ENCODE peak calls at places on chromosomes 1 and 21, in seven cellular contexts. H is Ammon's horn; J is anterior cingulate cortex; B is naive thymus-derived CD8-positive, alpha-beta T cell; Y is HEK293T; O is T47D; E is fibroblast of the aortic adventitia. L is an unnamed sample.

GRCh38 chr1:116737855-116738318 is 16.3 kb upstream of the CD2 start:
- DNase-seq in H (no peak), J (no peak), B (no peak), Y (no peak), O (no peak), E (no peak), L (peak; percentile 41)

GRCh38 chr21:25709684-25710265 is 24.9 kb downstream of the ATP5PF start:
- DNase-seq in H (no peak), J (no peak), B (no peak), Y (no peak), O (peak; percentile 12), E (no peak), L (no peak)

GRCh38 chr1:38624341-38625039 is 235.1 kb downstream of the RRAGC start:
- DNase-seq in H (no peak), J (no peak), B (no peak), Y (no peak), O (no peak), E (no peak), L (no peak)

GRCh38 chr21:44842087-44842486 is 24.2 kb upstream of the SUMO3 start:
- DNase-seq in H (no peak), J (no peak), B (no peak), Y (no peak), O (no peak), E (no peak), L (no peak)

GRCh38 chr21:34900376-34900775 is 148.7 kb downstream of the RUNX1 start:
- DNase-seq in H (no peak), J (no peak), B (no peak), Y (no peak), O (no peak), E (no peak), L (no peak)

GRCh38 chr1:71967670-71968069 is 314.7 kb downstream of the NEGR1 start:
- DNase-seq in H (no peak), J (no peak), B (no peak), Y (no peak), O (no peak), E (no peak), L (no peak)

GRCh38 chr1:114235956-114236355 is 82.3 kb upstream of the SYT6 start:
- DNase-seq in H (no peak), J (no peak), B (no peak), Y (no peak), O (no peak), E (no peak), L (no peak)

GRCh38 chr1:178530520-178530919 is 17.6 kb downstream of the TEX35 start:
- DNase-seq in H (no peak), J (no peak), B (no peak), Y (no peak), O (peak; percentile 47), E (no peak), L (no peak)

GRCh38 chr1:211326528-211327340 is at the start of gene TRAF5:
- DNase-seq in H (peak; percentile 46), J (no peak), B (peak; percentile 29), Y (peak; percentile 73), O (peak; percentile 51), E (peak; percentile 59), L (no peak)

GRCh38 chr1:9100471-9101043 is 28.3 kb downstream of the GPR157 start:
- DNase-seq in H (no peak), J (no peak), B (no peak), Y (no peak), O (no peak), E (peak; percentile 50), L (no peak)

GRCh38 chr1:226722240-226722900 is 16.7 kb downstream of the ITPKB start:
- DNase-seq in H (peak; percentile 59), J (no peak), B (no peak), Y (no peak), O (no peak), E (no peak), L (no peak)

GRCh38 chr1:154957258-154957657 is 1.4 kb upstream of the PBXIP1 start:
- DNase-seq in H (no peak), J (no peak), B (no peak), Y (no peak), O (no peak), E (no peak), L (no peak)

GRCh38 chr1:206021008-206021795 is 2.5 kb downstream of the CTSE start:
- DNase-seq in H (no peak), J (no peak), B (no peak), Y (no peak), O (no peak), E (no peak), L (no peak)

GRCh38 chr1:20250346-20250989 is 40.2 kb upstream of the VWA5B1 start:
- DNase-seq in H (peak; percentile 23), J (no peak), B (no peak), Y (no peak), O (peak; percentile 46), E (peak; percentile 22), L (no peak)

GRCh38 chr1:236334893-236335545 is 53.3 kb upstream of the ERO1B start:
- DNase-seq in H (no peak), J (no peak), B (no peak), Y (no peak), O (no peak), E (no peak), L (no peak)

GRCh38 chr1:94599090-94599813 is 57.7 kb upstream of the F3 start:
- DNase-seq in H (peak; percentile 58), J (no peak), B (no peak), Y (no peak), O (peak; percentile 66), E (peak; percentile 44), L (no peak)

GRCh38 chr21:26070822-26071425 is 99.6 kb downstream of the APP start:
- DNase-seq in H (no peak), J (no peak), B (peak; percentile 7), Y (no peak), O (peak; percentile 7), E (peak; percentile 62), L (no peak)

GRCh38 chr1:6419397-6419802 is 319 bp downstream of the HES2 start:
- DNase-seq in H (no peak), J (no peak), B (no peak), Y (no peak), O (no peak), E (no peak), L (no peak)

GRCh38 chr1:16139473-16139962 is 16.4 kb downstream of the EPHA2 start:
- DNase-seq in H (no peak), J (no peak), B (no peak), Y (no peak), O (no peak), E (peak; percentile 74), L (no peak)

GRCh38 chr1:61301824-61302652 is 219.7 kb downstream of the NFIA start:
- DNase-seq in H (no peak), J (no peak), B (no peak), Y (no peak), O (peak; percentile 47), E (peak; percentile 88), L (no peak)

GRCh38 chr1:210841926-210842625 is 291.9 kb downstream of the KCNH1 start:
- DNase-seq in H (no peak), J (no peak), B (no peak), Y (no peak), O (no peak), E (no peak), L (no peak)

GRCh38 chr1:16118706-16119105 is 37.2 kb downstream of the EPHA2 start:
- DNase-seq in H (no peak), J (no peak), B (no peak), Y (no peak), O (no peak), E (no peak), L (no peak)

GRCh38 chr21:31397939-31398338 is 53.9 kb upstream of the TIAM1 start:
- DNase-seq in H (no peak), J (no peak), B (peak; percentile 29), Y (peak; percentile 34), O (no peak), E (no peak), L (no peak)

GRCh38 chr1:240284656-240285427 is 193.2 kb downstream of the FMN2 start:
- DNase-seq in H (no peak), J (no peak), B (no peak), Y (no peak), O (no peak), E (peak; percentile 44), L (no peak)

GRCh38 chr1:150507912-150508864 is at the start of gene ECM1:
- DNase-seq in H (no peak), J (no peak), B (no peak), Y (no peak), O (no peak), E (peak; percentile 81), L (no peak)

GRCh38 chr1:203557958-203558760 is 64.2 kb downstream of the OPTC start:
- DNase-seq in H (peak; percentile 70), J (no peak), B (no peak), Y (no peak), O (no peak), E (peak; percentile 100), L (no peak)

GRCh38 chr1:185314416-185314815 is 2.6 kb downstream of the IVNS1ABP start:
- DNase-seq in H (no peak), J (no peak), B (no peak), Y (no peak), O (no peak), E (peak; percentile 12), L (no peak)

GRCh38 chr1:166844791-166845190 is 5.5 kb downstream of the POGK start:
- DNase-seq in H (no peak), J (no peak), B (no peak), Y (no peak), O (no peak), E (no peak), L (no peak)

GRCh38 chr1:36924282-36924791 is 110.0 kb downstream of the GRIK3 start:
- DNase-seq in H (peak; percentile 38), J (no peak), B (no peak), Y (peak; percentile 63), O (peak; percentile 79), E (peak; percentile 19), L (no peak)

L was measured in GM12864.